ENCODE peak calls at places on chromosomes 11 and 22, in nine cellular contexts. One of them, this sample, is unnamed.

GRCh38 chr11:44795803-44796535 is 69.2 kb downstream of the TSPAN18 start:
- DNase-seq in uterus: no peak
- DNase-seq in CD8-positive, alpha-beta T cell: no peak
- DNase-seq in fibroblast of pulmonary artery: no peak
- DNase-seq in HFF-Myc: no peak
- DNase-seq in H1: no peak
- DNase-seq in ascending aorta: no peak
- DNase-seq in neural progenitor cell: no peak
- DNase-seq in effector memory CD4-positive, alpha-beta T cell: no peak
- DNase-seq in this sample: no peak

GRCh38 chr22:36671398-36671797 is 32.2 kb downstream of the CACNG2 start:
- DNase-seq in fibroblast of pulmonary artery: no peak
- DNase-seq in neural progenitor cell: no peak
- DNase-seq in HFF-Myc: no peak
- DNase-seq in H1: no peak
- DNase-seq in uterus: no peak
- DNase-seq in effector memory CD4-positive, alpha-beta T cell: no peak
- DNase-seq in ascending aorta: no peak
- DNase-seq in CD8-positive, alpha-beta T cell: no peak
- DNase-seq in this sample: no peak

GRCh38 chr22:43162412-43163150 is 11.2 kb downstream of the TSPO start:
- DNase-seq in HFF-Myc: no peak
- DNase-seq in neural progenitor cell: no peak
- DNase-seq in fibroblast of pulmonary artery: no peak
- DNase-seq in effector memory CD4-positive, alpha-beta T cell: no peak
- DNase-seq in uterus: no peak
- DNase-seq in CD8-positive, alpha-beta T cell: no peak
- DNase-seq in ascending aorta: no peak
- DNase-seq in H1: no peak
- DNase-seq in this sample: no peak

GRCh38 chr11:2202900-2203439 is 31.4 kb upstream of the TH start:
- DNase-seq in H1: no peak
- DNase-seq in fibroblast of pulmonary artery: no peak
- DNase-seq in HFF-Myc: no peak
- DNase-seq in CD8-positive, alpha-beta T cell: no peak
- DNase-seq in uterus: no peak
- DNase-seq in effector memory CD4-positive, alpha-beta T cell: no peak
- DNase-seq in ascending aorta: peak
- DNase-seq in neural progenitor cell: no peak
- DNase-seq in this sample: no peak

GRCh38 chr11:11373934-11374333 is 20.9 kb upstream of the CSNK2A3 start:
- DNase-seq in neural progenitor cell: peak
- DNase-seq in effector memory CD4-positive, alpha-beta T cell: no peak
- DNase-seq in uterus: no peak
- DNase-seq in fibroblast of pulmonary artery: no peak
- DNase-seq in H1: no peak
- DNase-seq in HFF-Myc: no peak
- DNase-seq in CD8-positive, alpha-beta T cell: no peak
- DNase-seq in ascending aorta: no peak
- DNase-seq in this sample: no peak

GRCh38 chr11:44950625-44951472 is at the start of gene TP53I11:
- DNase-seq in HFF-Myc: no peak
- DNase-seq in effector memory CD4-positive, alpha-beta T cell: peak
- DNase-seq in ascending aorta: peak
- DNase-seq in uterus: peak
- DNase-seq in fibroblast of pulmonary artery: peak
- DNase-seq in CD8-positive, alpha-beta T cell: peak
- DNase-seq in neural progenitor cell: peak
- DNase-seq in H1: no peak
- DNase-seq in this sample: no peak

GRCh38 chr22:25368271-25368670 is 148.8 kb downstream of the CRYBB2 start:
- DNase-seq in fibroblast of pulmonary artery: peak
- DNase-seq in neural progenitor cell: no peak
- DNase-seq in CD8-positive, alpha-beta T cell: no peak
- DNase-seq in uterus: peak
- DNase-seq in effector memory CD4-positive, alpha-beta T cell: no peak
- DNase-seq in H1: no peak
- DNase-seq in HFF-Myc: peak
- DNase-seq in ascending aorta: no peak
- DNase-seq in this sample: no peak

GRCh38 chr11:77799338-77799737 is 21.2 kb downstream of the RSF1 start:
- DNase-seq in HFF-Myc: no peak
- DNase-seq in neural progenitor cell: no peak
- DNase-seq in fibroblast of pulmonary artery: peak
- DNase-seq in uterus: no peak
- DNase-seq in effector memory CD4-positive, alpha-beta T cell: no peak
- DNase-seq in CD8-positive, alpha-beta T cell: no peak
- DNase-seq in H1: no peak
- DNase-seq in ascending aorta: no peak
- DNase-seq in this sample: no peak

GRCh38 chr22:47310601-47311000 is 548.2 kb downstream of the TBC1D22A start:
- DNase-seq in neural progenitor cell: no peak
- DNase-seq in HFF-Myc: no peak
- DNase-seq in ascending aorta: no peak
- DNase-seq in fibroblast of pulmonary artery: no peak
- DNase-seq in H1: no peak
- DNase-seq in effector memory CD4-positive, alpha-beta T cell: no peak
- DNase-seq in CD8-positive, alpha-beta T cell: no peak
- DNase-seq in uterus: no peak
- DNase-seq in this sample: no peak

GRCh38 chr22:50733521-50734342 is 4.3 kb upstream of the ACR start:
- DNase-seq in uterus: peak
- DNase-seq in HFF-Myc: no peak
- DNase-seq in H1: peak
- DNase-seq in CD8-positive, alpha-beta T cell: no peak
- DNase-seq in fibroblast of pulmonary artery: peak
- DNase-seq in ascending aorta: peak
- DNase-seq in effector memory CD4-positive, alpha-beta T cell: no peak
- DNase-seq in neural progenitor cell: peak
- DNase-seq in this sample: no peak

GRCh38 chr11:47399860-47400812 is 8.3 kb upstream of the SLC39A13 start:
- DNase-seq in ascending aorta: no peak
- DNase-seq in effector memory CD4-positive, alpha-beta T cell: peak
- DNase-seq in HFF-Myc: no peak
- DNase-seq in fibroblast of pulmonary artery: no peak
- DNase-seq in CD8-positive, alpha-beta T cell: no peak
- DNase-seq in neural progenitor cell: peak
- DNase-seq in uterus: peak
- DNase-seq in H1: no peak
- DNase-seq in this sample: no peak

GRCh38 chr11:3161309-3161708 is 3.8 kb downstream of the OSBPL5 start:
- DNase-seq in neural progenitor cell: no peak
- DNase-seq in ascending aorta: no peak
- DNase-seq in CD8-positive, alpha-beta T cell: no peak
- DNase-seq in HFF-Myc: no peak
- DNase-seq in fibroblast of pulmonary artery: no peak
- DNase-seq in uterus: peak
- DNase-seq in H1: no peak
- DNase-seq in effector memory CD4-positive, alpha-beta T cell: no peak
- DNase-seq in this sample: no peak

GRCh38 chr11:12418019-12418611 is 40.7 kb downstream of the PARVA start:
- DNase-seq in HFF-Myc: peak
- DNase-seq in neural progenitor cell: no peak
- DNase-seq in effector memory CD4-positive, alpha-beta T cell: no peak
- DNase-seq in H1: no peak
- DNase-seq in CD8-positive, alpha-beta T cell: no peak
- DNase-seq in ascending aorta: no peak
- DNase-seq in fibroblast of pulmonary artery: peak
- DNase-seq in uterus: peak
- DNase-seq in this sample: no peak

DNA sequence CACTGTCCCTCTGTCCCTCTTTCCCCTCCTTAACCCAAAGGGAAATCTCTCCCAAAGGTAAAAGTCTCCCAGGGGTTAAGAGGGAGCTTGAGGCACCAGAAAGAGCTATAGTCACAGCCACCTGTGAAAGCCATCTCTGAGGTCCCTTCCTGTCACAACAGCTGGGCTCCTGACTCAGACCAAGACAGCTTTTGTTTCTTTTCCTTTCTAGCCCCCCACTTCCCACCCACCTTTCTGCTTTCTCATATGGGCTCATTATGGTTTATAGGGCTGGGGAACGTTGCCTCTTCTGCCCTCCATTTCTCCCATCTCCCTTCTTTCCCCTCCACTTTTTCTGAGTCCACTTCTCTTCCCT is 19.1 kb downstream of the MIF start:
- DNase-seq in HFF-Myc: no peak
- DNase-seq in neural progenitor cell: no peak
- DNase-seq in uterus: no peak
- DNase-seq in fibroblast of pulmonary artery: no peak
- DNase-seq in ascending aorta: no peak
- DNase-seq in H1: no peak
- DNase-seq in CD8-positive, alpha-beta T cell: no peak
- DNase-seq in effector memory CD4-positive, alpha-beta T cell: no peak
- DNase-seq in this sample: no peak
- H3K4me3 ChIP-seq in HFF-Myc: peak
- H3K4me3 ChIP-seq in neural progenitor cell: peak
- H3K4me3 ChIP-seq in uterus: peak
- H3K4me3 ChIP-seq in fibroblast of pulmonary artery: peak
- H3K4me3 ChIP-seq in ascending aorta: peak
- H3K4me3 ChIP-seq in H1: peak
- H3K4me3 ChIP-seq in CD8-positive, alpha-beta T cell: peak
- H3K4me3 ChIP-seq in effector memory CD4-positive, alpha-beta T cell: peak
- H3K4me3 ChIP-seq in this sample: peak

GRCh38 chr11:35404397-35404775 is 15.0 kb downstream of the SLC1A2 start:
- DNase-seq in H1: peak
- DNase-seq in fibroblast of pulmonary artery: peak
- DNase-seq in HFF-Myc: peak
- DNase-seq in uterus: peak
- DNase-seq in ascending aorta: no peak
- DNase-seq in effector memory CD4-positive, alpha-beta T cell: no peak
- DNase-seq in neural progenitor cell: peak
- DNase-seq in CD8-positive, alpha-beta T cell: no peak
- DNase-seq in this sample: no peak
- H3K4me3 ChIP-seq in H1: no peak
- H3K4me3 ChIP-seq in fibroblast of pulmonary artery: no peak
- H3K4me3 ChIP-seq in HFF-Myc: no peak
- H3K4me3 ChIP-seq in uterus: no peak
- H3K4me3 ChIP-seq in ascending aorta: no peak
- H3K4me3 ChIP-seq in effector memory CD4-positive, alpha-beta T cell: no peak
- H3K4me3 ChIP-seq in neural progenitor cell: no peak
- H3K4me3 ChIP-seq in CD8-positive, alpha-beta T cell: no peak
- H3K4me3 ChIP-seq in this sample: no peak

GRCh38 chr11:71459076-71459766 is 6.2 kb downstream of the NADSYN1 start:
- DNase-seq in HFF-Myc: no peak
- DNase-seq in neural progenitor cell: no peak
- DNase-seq in H1: no peak
- DNase-seq in uterus: no peak
- DNase-seq in ascending aorta: no peak
- DNase-seq in fibroblast of pulmonary artery: no peak
- DNase-seq in effector memory CD4-positive, alpha-beta T cell: no peak
- DNase-seq in CD8-positive, alpha-beta T cell: no peak
- DNase-seq in this sample: no peak

GRCh38 chr11:71461696-71462095 is 8.7 kb downstream of the NADSYN1 start:
- DNase-seq in H1: no peak
- DNase-seq in uterus: no peak
- DNase-seq in fibroblast of pulmonary artery: no peak
- DNase-seq in neural progenitor cell: no peak
- DNase-seq in ascending aorta: no peak
- DNase-seq in HFF-Myc: no peak
- DNase-seq in effector memory CD4-positive, alpha-beta T cell: no peak
- DNase-seq in CD8-positive, alpha-beta T cell: no peak
- DNase-seq in this sample: no peak

GRCh38 chr11:71462726-71463125 is 9.7 kb downstream of the NADSYN1 start:
- DNase-seq in HFF-Myc: no peak
- DNase-seq in CD8-positive, alpha-beta T cell: no peak
- DNase-seq in fibroblast of pulmonary artery: no peak
- DNase-seq in effector memory CD4-positive, alpha-beta T cell: no peak
- DNase-seq in neural progenitor cell: no peak
- DNase-seq in H1: no peak
- DNase-seq in uterus: no peak
- DNase-seq in ascending aorta: no peak
- DNase-seq in this sample: no peak

GRCh38 chr11:71458146-71459070 is 5.4 kb downstream of the NADSYN1 start:
- DNase-seq in H1: no peak
- DNase-seq in ascending aorta: no peak
- DNase-seq in HFF-Myc: no peak
- DNase-seq in CD8-positive, alpha-beta T cell: no peak
- DNase-seq in neural progenitor cell: no peak
- DNase-seq in effector memory CD4-positive, alpha-beta T cell: no peak
- DNase-seq in uterus: no peak
- DNase-seq in fibroblast of pulmonary artery: no peak
- DNase-seq in this sample: no peak

GRCh38 chr11:71459767-71460320 is 6.8 kb downstream of the NADSYN1 start:
- DNase-seq in H1: no peak
- DNase-seq in CD8-positive, alpha-beta T cell: no peak
- DNase-seq in fibroblast of pulmonary artery: no peak
- DNase-seq in uterus: no peak
- DNase-seq in ascending aorta: no peak
- DNase-seq in effector memory CD4-positive, alpha-beta T cell: no peak
- DNase-seq in HFF-Myc: no peak
- DNase-seq in neural progenitor cell: peak
- DNase-seq in this sample: no peak
- H3K4me3 ChIP-seq in H1: no peak
- H3K4me3 ChIP-seq in CD8-positive, alpha-beta T cell: no peak
- H3K4me3 ChIP-seq in fibroblast of pulmonary artery: no peak
- H3K4me3 ChIP-seq in uterus: no peak
- H3K4me3 ChIP-seq in ascending aorta: no peak
- H3K4me3 ChIP-seq in effector memory CD4-positive, alpha-beta T cell: no peak
- H3K4me3 ChIP-seq in HFF-Myc: no peak
- H3K4me3 ChIP-seq in neural progenitor cell: no peak
- H3K4me3 ChIP-seq in this sample: no peak

GRCh38 chr11:27699926-27700350 is 317 bp downstream of the BDNF start:
- DNase-seq in H1: peak
- DNase-seq in HFF-Myc: no peak
- DNase-seq in neural progenitor cell: no peak
- DNase-seq in fibroblast of pulmonary artery: no peak
- DNase-seq in effector memory CD4-positive, alpha-beta T cell: no peak
- DNase-seq in ascending aorta: no peak
- DNase-seq in uterus: no peak
- DNase-seq in CD8-positive, alpha-beta T cell: no peak
- DNase-seq in this sample: no peak
- H3K4me3 ChIP-seq in H1: peak
- H3K4me3 ChIP-seq in HFF-Myc: peak
- H3K4me3 ChIP-seq in neural progenitor cell: peak
- H3K4me3 ChIP-seq in fibroblast of pulmonary artery: peak
- H3K4me3 ChIP-seq in effector memory CD4-positive, alpha-beta T cell: no peak
- H3K4me3 ChIP-seq in ascending aorta: peak
- H3K4me3 ChIP-seq in uterus: peak
- H3K4me3 ChIP-seq in CD8-positive, alpha-beta T cell: no peak
- H3K4me3 ChIP-seq in this sample: peak

This sample was measured in SK-N-MC.